ENCODE peak calls at places on chromosomes 12 and 14, in four cellular contexts. K is AG04450; V is CD8-positive, alpha-beta T cell; L is HCT116. Z is an unnamed sample.

GRCh38 chr14:100535287-100536131 is 51.7 kb downstream of the BEGAIN start:
- DNase-seq in K (no peak), V (no peak), L (no peak), Z (no peak)

GRCh38 chr14:79543966-79544365 is 667.3 kb downstream of the DIO2 start:
- DNase-seq in K (no peak), V (no peak), L (no peak), Z (no peak)

GRCh38 chr14:59520224-59520623 is 35.9 kb downstream of the JKAMP start:
- DNase-seq in K (no peak), V (no peak), L (no peak), Z (no peak)

GRCh38 chr14:32934891-32935633 is 3.6 kb upstream of the NPAS3 start:
- DNase-seq in K (no peak), V (no peak), L (no peak), Z (no peak)

GRCh38 chr12:25553083-25553482 is at the start of gene LMNTD1:
- DNase-seq in K (no peak), V (no peak), L (no peak), Z (peak)

GRCh38 chr12:98422809-98423208 is 92.6 kb upstream of the TMPO start:
- DNase-seq in K (no peak), V (no peak), L (no peak), Z (no peak)

GRCh38 chr12:103013741-103014140 is 56.3 kb downstream of the ASCL1 start:
- DNase-seq in K (no peak), V (no peak), L (no peak), Z (no peak)

GRCh38 chr14:74919421-74920165 is 3.5 kb downstream of the RPS6KL1 start:
- DNase-seq in K (no peak), V (no peak), L (no peak), Z (no peak)

GRCh38 chr12:59820594-59821011 is 224.8 kb downstream of the SLC16A7 start:
- DNase-seq in K (peak), V (no peak), L (no peak), Z (peak)

GRCh38 chr14:105602799-105603763 is 76.7 kb downstream of the TMEM121 start:
- DNase-seq in K (no peak), V (no peak), L (no peak), Z (no peak)

GRCh38 chr14:60648934-60649814 is at the start of gene SIX1:
- DNase-seq in K (peak), V (no peak), L (peak), Z (peak)

GRCh38 chr14:71610149-71610548 is 322.1 kb upstream of the RGS6 start:
- DNase-seq in K (no peak), V (no peak), L (no peak), Z (no peak)

GRCh38 chr12:32365473-32366064 is 33.8 kb upstream of the FGD4 start:
- DNase-seq in K (peak), V (no peak), L (peak), Z (peak)

GRCh38 chr12:111406474-111407370 is 999 bp downstream of the SH2B3 start:
- DNase-seq in K (no peak), V (no peak), L (no peak), Z (no peak)

GRCh38 chr12:13022737-13023370 is 21.3 kb upstream of the FAM234B start:
- DNase-seq in K (no peak), V (no peak), L (no peak), Z (peak)

GRCh38 chr14:81506512-81506911 is 27.1 kb downstream of the SEL1L start:
- DNase-seq in K (no peak), V (no peak), L (no peak), Z (no peak)

GRCh38 chr14:20782280-20782890 is 1.3 kb downstream of the RNASE6 start:
- DNase-seq in K (no peak), V (no peak), L (no peak), Z (no peak)

GRCh38 chr14:60668431-60669112 is 19.3 kb upstream of the SIX1 start:
- DNase-seq in K (no peak), V (no peak), L (no peak), Z (no peak)

GRCh38 chr12:59318940-59319339 is 276.9 kb upstream of the SLC16A7 start:
- DNase-seq in K (no peak), V (no peak), L (no peak), Z (no peak)

GRCh38 chr12:130081420-130081819 is 80.8 kb upstream of the FZD10 start:
- DNase-seq in K (no peak), V (no peak), L (no peak), Z (no peak)

GRCh38 chr12:26846419-26846818 is 13.4 kb upstream of the ITPR2 start:
- DNase-seq in K (no peak), V (no peak), L (no peak), Z (no peak)

GRCh38 chr14:99604766-99605298 is 825 bp upstream of the CCDC85C start:
- DNase-seq in K (no peak), V (no peak), L (no peak), Z (no peak)

GRCh38 chr12:112112423-112113132 is 4.0 kb upstream of the NAA25 start:
- DNase-seq in K (no peak), V (no peak), L (peak), Z (no peak)

GRCh38 chr12:48602192-48602989 is 32.5 kb upstream of the LALBA start:
- DNase-seq in K (no peak), V (no peak), L (no peak), Z (no peak)

GRCh38 chr12:88944403-88944802 is 364.1 kb upstream of the KITLG start:
- DNase-seq in K (no peak), V (no peak), L (peak), Z (no peak)

GRCh38 chr12:93484315-93484981 is 17.1 kb downstream of the MRPL42 start:
- DNase-seq in K (peak), V (no peak), L (no peak), Z (no peak)

GRCh38 chr12:55720894-55721444 is 776 bp downstream of the RDH5 start:
- DNase-seq in K (peak), V (no peak), L (peak), Z (peak)

GRCh38 chr12:10143205-10143604 is 13.2 kb upstream of the CLEC7A start:
- DNase-seq in K (no peak), V (no peak), L (no peak), Z (no peak)

GRCh38 chr12:29317556-29318363 is 63.2 kb downstream of the ERGIC2 start:
- DNase-seq in K (no peak), V (no peak), L (peak), Z (no peak)

GRCh38 chr12:608921-609320 is 54.3 kb downstream of the NINJ2 start:
- DNase-seq in K (no peak), V (no peak), L (no peak), Z (no peak)

GRCh38 chr14:62743569-62743968 is 301.7 kb downstream of the KCNH5 start:
- DNase-seq in K (no peak), V (no peak), L (no peak), Z (no peak)

GRCh38 chr12:41795910-41796309 is 348.8 kb downstream of the GXYLT1 start:
- DNase-seq in K (no peak), V (no peak), L (peak), Z (no peak)

GRCh38 chr12:82695531-82695930 is 8.8 kb downstream of the TMTC2 start:
- DNase-seq in K (no peak), V (no peak), L (no peak), Z (no peak)

GRCh38 chr14:91163316-91163715 is 49.4 kb downstream of the DGLUCY start:
- DNase-seq in K (no peak), V (no peak), L (no peak), Z (no peak)

GRCh38 chr14:99323603-99324185 is 51.7 kb upstream of the BCL11B start:
- DNase-seq in K (no peak), V (no peak), L (no peak), Z (no peak)

GRCh38 chr12:111887916-111888745 is 46.1 kb downstream of the MAPKAPK5 start:
- DNase-seq in K (no peak), V (no peak), L (no peak), Z (no peak)

GRCh38 chr12:10701226-10701681 is 21.9 kb downstream of the YBX3 start:
- DNase-seq in K (no peak), V (no peak), L (no peak), Z (no peak)

GRCh38 chr14:95192306-95192705 is 35.0 kb upstream of the DICER1 start:
- DNase-seq in K (no peak), V (no peak), L (no peak), Z (no peak)

DNA sequence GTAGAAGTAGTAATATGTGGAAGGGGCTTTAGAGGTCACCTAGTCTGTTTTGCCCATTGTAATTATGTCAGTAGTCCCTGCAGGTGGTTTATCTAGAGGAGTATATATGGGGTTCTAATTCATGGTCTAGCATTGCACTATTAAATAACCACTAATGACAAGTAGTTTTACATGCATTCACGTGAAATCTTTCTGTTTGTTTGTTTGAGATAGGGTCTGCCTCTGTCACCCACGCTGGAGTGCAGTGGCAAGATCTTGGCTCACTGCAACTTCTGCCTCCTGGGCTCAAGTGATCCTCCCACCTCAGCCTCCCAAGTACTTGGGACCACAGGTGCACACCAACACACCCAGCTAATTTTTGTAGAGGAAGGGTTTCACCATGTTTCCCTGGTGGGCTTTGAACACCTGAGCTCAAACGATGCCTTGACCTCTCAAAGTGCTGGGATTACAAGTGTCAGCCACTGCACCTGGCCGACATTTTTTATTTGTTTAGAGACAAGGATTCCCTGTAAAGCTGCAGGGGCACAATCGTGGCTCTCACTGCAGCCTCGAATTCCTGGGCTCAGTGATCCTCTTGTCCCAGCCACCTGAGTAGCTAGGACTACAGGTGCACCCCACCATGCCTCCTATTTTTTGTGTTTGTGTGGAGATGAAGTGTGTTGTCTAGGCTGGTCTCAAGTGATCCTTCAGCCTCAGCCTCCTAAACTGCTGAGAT is 12.0 kb upstream of the PSEN1 start:
- DNase-seq in K (no peak), V (no peak), L (no peak), Z (no peak)
- H3K4me3 ChIP-seq in K (no peak), V (no peak), L (no peak), Z (no peak)

DNA sequence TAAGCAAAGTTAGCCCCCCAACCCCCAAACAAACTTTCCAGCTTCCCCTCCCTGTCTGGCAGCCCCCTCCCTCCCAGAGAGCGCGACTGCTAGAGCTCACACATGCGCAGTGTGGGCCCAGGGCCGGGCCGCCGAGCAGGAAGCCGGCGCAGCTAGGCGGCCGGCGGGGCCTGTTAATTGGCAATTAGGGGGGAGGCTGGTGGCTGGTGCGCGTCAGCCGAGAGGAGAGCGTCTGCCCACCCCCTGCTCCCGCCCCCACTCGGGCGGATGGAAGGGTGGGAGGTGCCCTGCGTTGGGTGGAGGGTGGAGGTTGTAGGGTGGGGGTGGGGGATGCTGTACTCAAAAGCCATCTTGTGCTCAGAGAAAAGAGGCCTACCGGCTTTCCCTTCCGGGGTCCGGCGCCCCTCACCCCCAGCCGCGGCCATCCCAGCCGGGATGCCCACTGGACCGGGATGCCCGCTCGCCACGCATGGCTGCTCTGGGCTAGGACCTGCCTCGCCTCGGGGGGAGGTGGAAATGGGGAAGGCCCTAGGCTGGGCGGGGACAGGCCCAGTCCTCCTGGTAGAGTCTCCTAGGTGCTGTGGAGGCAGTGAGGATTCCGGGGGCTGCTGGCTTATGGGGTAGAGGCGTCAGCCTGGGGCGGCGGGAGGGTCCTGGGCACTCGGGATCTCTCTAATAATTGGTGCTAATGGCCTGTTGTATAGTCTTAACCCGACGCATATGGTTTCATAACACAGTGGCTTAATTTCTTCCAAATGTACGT is 9.2 kb downstream of the HOXC8 start:
- DNase-seq in K (no peak), V (peak), L (peak), Z (peak)
- H3K4me3 ChIP-seq in K (peak), V (peak), L (peak), Z (peak)

GRCh38 chr12:108721824-108722223 is 9.5 kb downstream of the CORO1C start:
- DNase-seq in K (no peak), V (no peak), L (no peak), Z (no peak)
- H3K4me3 ChIP-seq in K (no peak), V (no peak), L (no peak), Z (no peak)

GRCh38 chr14:30706704-30707103 is 84.6 kb downstream of the SCFD1 start:
- DNase-seq in K (no peak), V (no peak), L (no peak), Z (no peak)

GRCh38 chr14:30708157-30708556 is 86.0 kb downstream of the SCFD1 start:
- DNase-seq in K (no peak), V (no peak), L (no peak), Z (no peak)

GRCh38 chr14:30710870-30711269 is 88.8 kb downstream of the SCFD1 start:
- DNase-seq in K (no peak), V (no peak), L (no peak), Z (no peak)

DNA sequence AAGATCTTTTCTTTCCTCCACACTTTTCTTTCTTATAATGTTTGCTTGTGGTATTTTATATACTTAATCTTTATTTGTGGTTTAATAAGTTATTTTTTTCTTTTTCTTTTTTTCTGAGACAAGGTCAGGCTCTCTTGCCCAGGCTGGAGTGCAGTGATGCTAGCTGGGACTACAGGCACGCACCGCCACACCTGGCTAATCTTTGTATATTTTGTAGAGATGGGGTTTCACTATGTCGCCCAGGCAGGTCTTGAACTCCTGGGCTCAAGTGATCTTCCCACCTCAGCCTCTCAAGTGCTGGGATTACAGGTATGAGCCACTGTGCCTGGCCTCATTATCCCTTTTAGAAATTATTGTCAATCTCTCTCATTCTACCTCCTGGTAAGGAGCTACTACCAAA is 87.1 kb downstream of the SCFD1 start:
- DNase-seq in K (no peak), V (no peak), L (no peak), Z (no peak)
- H3K4me3 ChIP-seq in K (no peak), V (no peak), L (no peak), Z (no peak)

Z was measured in skeletal muscle cell.